ENCODE peak calls at places on chromosomes 7 and 10, in eight cellular contexts. One of them, this sample, is unnamed.

GRCh38 chr7:124034754-124035100 is 1.9 kb upstream of the TMEM229A start:
- DNase-seq in GM23338: no peak
- DNase-seq in heart right ventricle: no peak
- DNase-seq in pancreas: no peak
- DNase-seq in CD4-positive, CD25-positive, alpha-beta regulatory T cell: no peak
- DNase-seq in HCT116: no peak
- DNase-seq in aorta: no peak
- DNase-seq in left lung: no peak
- DNase-seq in this sample: no peak

GRCh38 chr10:75542902-75543301 is 111.5 kb downstream of the LRMDA start:
- DNase-seq in GM23338: peak; percentile 26
- DNase-seq in heart right ventricle: no peak
- DNase-seq in pancreas: peak; percentile 45
- DNase-seq in CD4-positive, CD25-positive, alpha-beta regulatory T cell: no peak
- DNase-seq in HCT116: no peak
- DNase-seq in aorta: peak; percentile 79
- DNase-seq in left lung: no peak
- DNase-seq in this sample: no peak

GRCh38 chr7:149196151-149196704 is 882 bp downstream of the ZNF282 start:
- DNase-seq in GM23338: peak; percentile 32
- DNase-seq in heart right ventricle: no peak
- DNase-seq in pancreas: no peak
- DNase-seq in CD4-positive, CD25-positive, alpha-beta regulatory T cell: no peak
- DNase-seq in HCT116: no peak
- DNase-seq in aorta: no peak
- DNase-seq in left lung: no peak
- DNase-seq in this sample: no peak

GRCh38 chr7:140230862-140231778 is 54.3 kb upstream of the KDM7A start:
- DNase-seq in GM23338: peak; percentile 94
- DNase-seq in heart right ventricle: peak; percentile 34
- DNase-seq in pancreas: peak; percentile 56
- DNase-seq in CD4-positive, CD25-positive, alpha-beta regulatory T cell: peak; percentile 26
- DNase-seq in HCT116: peak; percentile 40
- DNase-seq in aorta: peak; percentile 68
- DNase-seq in left lung: peak; percentile 85
- DNase-seq in this sample: peak; percentile 37

GRCh38 chr10:50275650-50276235 is 24.4 kb upstream of the ASAH2 start:
- DNase-seq in GM23338: peak; percentile 51
- DNase-seq in heart right ventricle: peak; percentile 18
- DNase-seq in pancreas: peak; percentile 50
- DNase-seq in CD4-positive, CD25-positive, alpha-beta regulatory T cell: peak; percentile 13
- DNase-seq in HCT116: no peak
- DNase-seq in aorta: peak; percentile 57
- DNase-seq in left lung: no peak
- DNase-seq in this sample: peak; percentile 63

GRCh38 chr10:52739380-52740154 is 33.0 kb downstream of the MBL2 start:
- DNase-seq in GM23338: no peak
- DNase-seq in heart right ventricle: no peak
- DNase-seq in pancreas: no peak
- DNase-seq in CD4-positive, CD25-positive, alpha-beta regulatory T cell: no peak
- DNase-seq in HCT116: no peak
- DNase-seq in aorta: no peak
- DNase-seq in left lung: no peak
- DNase-seq in this sample: no peak

GRCh38 chr7:151686826-151687225 is 167.1 kb upstream of the RHEB start:
- DNase-seq in GM23338: no peak
- DNase-seq in heart right ventricle: no peak
- DNase-seq in pancreas: no peak
- DNase-seq in CD4-positive, CD25-positive, alpha-beta regulatory T cell: no peak
- DNase-seq in HCT116: no peak
- DNase-seq in aorta: no peak
- DNase-seq in left lung: no peak
- DNase-seq in this sample: no peak

GRCh38 chr10:46523881-46524470 is 32.5 kb downstream of the GPRIN2 start:
- DNase-seq in GM23338: no peak
- DNase-seq in heart right ventricle: no peak
- DNase-seq in pancreas: no peak
- DNase-seq in CD4-positive, CD25-positive, alpha-beta regulatory T cell: no peak
- DNase-seq in HCT116: peak; percentile 35
- DNase-seq in aorta: peak; percentile 88
- DNase-seq in left lung: peak; percentile 34
- DNase-seq in this sample: peak; percentile 62

GRCh38 chr7:11082552-11083213 is 109.0 kb downstream of the PHF14 start:
- DNase-seq in GM23338: no peak
- DNase-seq in heart right ventricle: no peak
- DNase-seq in pancreas: no peak
- DNase-seq in CD4-positive, CD25-positive, alpha-beta regulatory T cell: no peak
- DNase-seq in HCT116: no peak
- DNase-seq in aorta: no peak
- DNase-seq in left lung: no peak
- DNase-seq in this sample: no peak

GRCh38 chr7:34220501-34220900 is 315.2 kb downstream of the BMPER start:
- DNase-seq in GM23338: no peak
- DNase-seq in heart right ventricle: no peak
- DNase-seq in pancreas: no peak
- DNase-seq in CD4-positive, CD25-positive, alpha-beta regulatory T cell: no peak
- DNase-seq in HCT116: no peak
- DNase-seq in aorta: no peak
- DNase-seq in left lung: no peak
- DNase-seq in this sample: no peak

GRCh38 chr10:89679986-89680385 is 21.4 kb upstream of the KIF20B start:
- DNase-seq in GM23338: no peak
- DNase-seq in heart right ventricle: no peak
- DNase-seq in pancreas: no peak
- DNase-seq in CD4-positive, CD25-positive, alpha-beta regulatory T cell: no peak
- DNase-seq in HCT116: no peak
- DNase-seq in aorta: no peak
- DNase-seq in left lung: no peak
- DNase-seq in this sample: no peak

GRCh38 chr7:102322202-102322715 is 34.0 kb downstream of the SPDYE6 start:
- DNase-seq in GM23338: no peak
- DNase-seq in heart right ventricle: no peak
- DNase-seq in pancreas: no peak
- DNase-seq in CD4-positive, CD25-positive, alpha-beta regulatory T cell: no peak
- DNase-seq in HCT116: no peak
- DNase-seq in aorta: no peak
- DNase-seq in left lung: no peak
- DNase-seq in this sample: no peak

GRCh38 chr10:119441151-119441821 is 101.2 kb downstream of the RGS10 start:
- DNase-seq in GM23338: no peak
- DNase-seq in heart right ventricle: peak; percentile 68
- DNase-seq in pancreas: no peak
- DNase-seq in CD4-positive, CD25-positive, alpha-beta regulatory T cell: no peak
- DNase-seq in HCT116: no peak
- DNase-seq in aorta: peak; percentile 69
- DNase-seq in left lung: no peak
- DNase-seq in this sample: peak; percentile 47

GRCh38 chr10:88794731-88795130 is 7.8 kb upstream of the LIPM start:
- DNase-seq in GM23338: no peak
- DNase-seq in heart right ventricle: no peak
- DNase-seq in pancreas: no peak
- DNase-seq in CD4-positive, CD25-positive, alpha-beta regulatory T cell: no peak
- DNase-seq in HCT116: no peak
- DNase-seq in aorta: no peak
- DNase-seq in left lung: no peak
- DNase-seq in this sample: no peak

GRCh38 chr7:55063036-55063435 is 44.2 kb downstream of the EGFR start:
- DNase-seq in GM23338: no peak
- DNase-seq in heart right ventricle: no peak
- DNase-seq in pancreas: no peak
- DNase-seq in CD4-positive, CD25-positive, alpha-beta regulatory T cell: no peak
- DNase-seq in HCT116: no peak
- DNase-seq in aorta: no peak
- DNase-seq in left lung: no peak
- DNase-seq in this sample: no peak
- H3K4me1 ChIP-seq in GM23338: peaks cover 19% of the 10 kb centered on the region
- H3K4me1 ChIP-seq in heart right ventricle: peaks cover 48% of the 10 kb centered on the region
- H3K4me1 ChIP-seq in pancreas: peaks cover 2% of the 10 kb centered on the region
- H3K4me1 ChIP-seq in CD4-positive, CD25-positive, alpha-beta regulatory T cell: no peaks in the 10 kb centered on the region
- H3K4me1 ChIP-seq in HCT116: peaks cover 63% of the 10 kb centered on the region
- H3K4me1 ChIP-seq in aorta: peaks cover 4% of the 10 kb centered on the region
- H3K4me1 ChIP-seq in left lung: peaks cover 18% of the 10 kb centered on the region
- H3K4me1 ChIP-seq in this sample: peaks cover 11% of the 10 kb centered on the region

GRCh38 chr7:70696139-70696782 is 435.7 kb upstream of the GALNT17 start:
- DNase-seq in GM23338: no peak
- DNase-seq in heart right ventricle: no peak
- DNase-seq in pancreas: no peak
- DNase-seq in CD4-positive, CD25-positive, alpha-beta regulatory T cell: no peak
- DNase-seq in HCT116: no peak
- DNase-seq in aorta: no peak
- DNase-seq in left lung: no peak
- DNase-seq in this sample: no peak

GRCh38 chr7:70695804-70696104 is 436.2 kb upstream of the GALNT17 start:
- DNase-seq in GM23338: no peak
- DNase-seq in heart right ventricle: no peak
- DNase-seq in pancreas: no peak
- DNase-seq in CD4-positive, CD25-positive, alpha-beta regulatory T cell: no peak
- DNase-seq in HCT116: no peak
- DNase-seq in aorta: no peak
- DNase-seq in left lung: no peak
- DNase-seq in this sample: no peak

GRCh38 chr7:70700055-70700934 is 431.6 kb upstream of the GALNT17 start:
- DNase-seq in GM23338: peak; percentile 72
- DNase-seq in heart right ventricle: no peak
- DNase-seq in pancreas: no peak
- DNase-seq in CD4-positive, CD25-positive, alpha-beta regulatory T cell: no peak
- DNase-seq in HCT116: no peak
- DNase-seq in aorta: no peak
- DNase-seq in left lung: no peak
- DNase-seq in this sample: no peak

GRCh38 chr7:70700935-70701425 is 431.0 kb upstream of the GALNT17 start:
- DNase-seq in GM23338: peak; percentile 47
- DNase-seq in heart right ventricle: no peak
- DNase-seq in pancreas: no peak
- DNase-seq in CD4-positive, CD25-positive, alpha-beta regulatory T cell: no peak
- DNase-seq in HCT116: no peak
- DNase-seq in aorta: no peak
- DNase-seq in left lung: no peak
- DNase-seq in this sample: no peak

DNA sequence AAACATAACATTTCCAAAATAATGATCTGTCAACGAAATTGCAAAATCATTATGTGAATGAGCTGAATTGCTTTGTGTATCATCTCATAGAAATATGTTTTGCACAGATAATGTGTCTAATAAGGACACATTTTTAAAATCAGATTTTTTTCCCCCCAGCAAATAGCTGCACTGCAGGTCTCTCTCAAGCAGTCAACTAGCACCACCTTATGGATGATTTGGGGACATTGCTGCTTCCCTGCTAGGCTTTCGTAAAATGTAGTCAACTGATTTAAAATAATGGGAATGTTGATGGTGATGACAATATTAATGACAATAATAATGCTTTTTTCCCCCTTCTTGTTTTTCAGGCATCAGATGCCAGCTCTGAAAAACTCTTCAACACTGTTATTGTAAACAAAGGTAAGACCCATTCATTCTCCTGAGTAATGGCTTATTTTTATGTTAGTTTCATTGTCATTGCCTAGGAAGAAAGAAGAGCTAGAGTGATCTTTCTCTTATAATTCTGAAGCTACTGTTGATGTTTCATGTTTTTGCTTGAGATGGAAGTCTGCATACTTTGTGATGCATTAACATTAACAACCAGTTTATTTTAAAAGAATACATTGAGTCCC is 433.6 kb upstream of the GALNT17 start:
- DNase-seq in GM23338: peak; percentile 72
- DNase-seq in heart right ventricle: peak; percentile 45
- DNase-seq in pancreas: peak; percentile 39
- DNase-seq in CD4-positive, CD25-positive, alpha-beta regulatory T cell: peak; percentile 31
- DNase-seq in HCT116: no peak
- DNase-seq in aorta: no peak
- DNase-seq in left lung: no peak
- DNase-seq in this sample: no peak
- H3K4me1 ChIP-seq in GM23338: peaks cover 59% of the 10 kb centered on the region
- H3K4me1 ChIP-seq in heart right ventricle: peaks cover 16% of the 10 kb centered on the region
- H3K4me1 ChIP-seq in pancreas: no peaks in the 10 kb centered on the region
- H3K4me1 ChIP-seq in CD4-positive, CD25-positive, alpha-beta regulatory T cell: peaks cover 9% of the 10 kb centered on the region
- H3K4me1 ChIP-seq in HCT116: no peaks in the 10 kb centered on the region
- H3K4me1 ChIP-seq in aorta: no peaks in the 10 kb centered on the region
- H3K4me1 ChIP-seq in left lung: peaks cover 2% of the 10 kb centered on the region
- H3K4me1 ChIP-seq in this sample: peaks cover 3% of the 10 kb centered on the region

GRCh38 chr7:55502988-55503514 is 69.3 kb downstream of the VOPP1 start:
- DNase-seq in GM23338: no peak
- DNase-seq in heart right ventricle: no peak
- DNase-seq in pancreas: no peak
- DNase-seq in CD4-positive, CD25-positive, alpha-beta regulatory T cell: no peak
- DNase-seq in HCT116: no peak
- DNase-seq in aorta: no peak
- DNase-seq in left lung: no peak
- DNase-seq in this sample: no peak
- H3K4me1 ChIP-seq in GM23338: no peaks in the 10 kb centered on the region
- H3K4me1 ChIP-seq in heart right ventricle: peaks cover 22% of the 10 kb centered on the region
- H3K4me1 ChIP-seq in pancreas: no peaks in the 10 kb centered on the region
- H3K4me1 ChIP-seq in CD4-positive, CD25-positive, alpha-beta regulatory T cell: peaks cover 20% of the 10 kb centered on the region
- H3K4me1 ChIP-seq in HCT116: peaks cover 20% of the 10 kb centered on the region
- H3K4me1 ChIP-seq in aorta: no peaks in the 10 kb centered on the region
- H3K4me1 ChIP-seq in left lung: no peaks in the 10 kb centered on the region
- H3K4me1 ChIP-seq in this sample: peaks cover 5% of the 10 kb centered on the region

GRCh38 chr10:79441433-79441832 is 4.0 kb downstream of the ZCCHC24 start:
- DNase-seq in GM23338: no peak
- DNase-seq in heart right ventricle: no peak
- DNase-seq in pancreas: no peak
- DNase-seq in CD4-positive, CD25-positive, alpha-beta regulatory T cell: no peak
- DNase-seq in HCT116: no peak
- DNase-seq in aorta: no peak
- DNase-seq in left lung: no peak
- DNase-seq in this sample: no peak
- H3K4me1 ChIP-seq in GM23338: peaks cover 11% of the 10 kb centered on the region
- H3K4me1 ChIP-seq in heart right ventricle: peaks cover 82% of the 10 kb centered on the region
- H3K4me1 ChIP-seq in pancreas: peaks cover 8% of the 10 kb centered on the region
- H3K4me1 ChIP-seq in CD4-positive, CD25-positive, alpha-beta regulatory T cell: peaks cover 24% of the 10 kb centered on the region
- H3K4me1 ChIP-seq in HCT116: peaks cover 42% of the 10 kb centered on the region
- H3K4me1 ChIP-seq in aorta: no peaks in the 10 kb centered on the region
- H3K4me1 ChIP-seq in left lung: peaks cover 12% of the 10 kb centered on the region
- H3K4me1 ChIP-seq in this sample: peaks cover 44% of the 10 kb centered on the region

GRCh38 chr7:137879357-137880158 is 32.8 kb upstream of the DGKI start:
- DNase-seq in GM23338: peak; percentile 53
- DNase-seq in heart right ventricle: no peak
- DNase-seq in pancreas: no peak
- DNase-seq in CD4-positive, CD25-positive, alpha-beta regulatory T cell: no peak
- DNase-seq in HCT116: no peak
- DNase-seq in aorta: no peak
- DNase-seq in left lung: no peak
- DNase-seq in this sample: no peak
- H3K4me1 ChIP-seq in GM23338: peaks cover 51% of the 10 kb centered on the region
- H3K4me1 ChIP-seq in heart right ventricle: peaks cover 27% of the 10 kb centered on the region
- H3K4me1 ChIP-seq in pancreas: no peaks in the 10 kb centered on the region
- H3K4me1 ChIP-seq in CD4-positive, CD25-positive, alpha-beta regulatory T cell: no peaks in the 10 kb centered on the region
- H3K4me1 ChIP-seq in HCT116: peaks cover 23% of the 10 kb centered on the region
- H3K4me1 ChIP-seq in aorta: peaks cover 3% of the 10 kb centered on the region
- H3K4me1 ChIP-seq in left lung: no peaks in the 10 kb centered on the region
- H3K4me1 ChIP-seq in this sample: peaks cover 8% of the 10 kb centered on the region